ENCODE peak calls at places on chromosomes 13 and 19, in five cellular contexts. Q, B, U, W and D are unnamed samples.

GRCh38 chr19:14073232-14073924 is 792 bp downstream of the MISP3 start:
- DNase-seq in B (peak; percentile 51), U (peak; percentile 88), W (peak; percentile 76), Q (peak; percentile 67), D (no peak)

GRCh38 chr13:68176486-68176885 is 946.4 kb upstream of the PCDH9 start:
- DNase-seq in W (peak; percentile 30), U (no peak), B (no peak), Q (no peak), D (no peak)

GRCh38 chr13:99722419-99722818 is 221.1 kb downstream of the TM9SF2 start:
- DNase-seq in B (no peak), W (no peak), U (no peak), Q (no peak), D (no peak)

GRCh38 chr19:2050349-2050990 is 574 bp downstream of the MKNK2 start:
- DNase-seq in W (no peak), B (no peak), U (no peak), Q (no peak), D (no peak)

GRCh38 chr13:114034481-114034891 is 60.6 kb upstream of the C13orf46 start:
- DNase-seq in B (no peak), Q (no peak), W (no peak), U (no peak), D (no peak)

GRCh38 chr19:18350490-18350889 is 10.1 kb downstream of the PGPEP1 start:
- DNase-seq in B (no peak), U (no peak), Q (no peak), W (no peak), D (no peak)

GRCh38 chr19:51071006-51071405 is 6.1 kb upstream of the KLK13 start:
- DNase-seq in B (peak; percentile 72), W (no peak), U (no peak), Q (no peak), D (no peak)

GRCh38 chr19:13156968-13157882 is 7.0 kb downstream of the IER2 start:
- DNase-seq in W (peak; percentile 36), Q (no peak), U (no peak), B (no peak), D (no peak)

GRCh38 chr19:49637865-49638350 is 2.0 kb downstream of the RRAS start:
- DNase-seq in B (no peak), U (peak; percentile 87), W (peak; percentile 90), Q (no peak), D (peak; percentile 51)

GRCh38 chr13:28438598-28439334 is 56.2 kb downstream of the FLT1 start:
- DNase-seq in W (no peak), U (no peak), Q (no peak), B (no peak), D (no peak)

GRCh38 chr13:23289917-23290357 is 109.2 kb downstream of the SGCG start:
- DNase-seq in W (peak; percentile 11), B (no peak), Q (no peak), U (no peak), D (no peak)

GRCh38 chr19:7187605-7188339 is 106.4 kb downstream of the INSR start:
- DNase-seq in U (no peak), Q (no peak), B (no peak), W (no peak), D (no peak)

GRCh38 chr19:49658139-49658517 is 7.5 kb downstream of the IRF3 start:
- DNase-seq in Q (no peak), U (no peak), W (no peak), B (no peak), D (no peak)

GRCh38 chr19:33429891-33430673 is 56.6 kb downstream of the CEBPG start:
- DNase-seq in B (no peak), U (peak; percentile 24), Q (no peak), W (no peak), D (no peak)

GRCh38 chr13:100156786-100157185 is 67.9 kb downstream of the PCCA start:
- DNase-seq in W (no peak), Q (no peak), B (no peak), U (no peak), D (no peak)

GRCh38 chr19:22503524-22503923 is 81.4 kb upstream of the ZNF98 start:
- DNase-seq in W (no peak), Q (no peak), U (no peak), B (no peak), D (no peak)

GRCh38 chr19:41570639-41571112 is 5.3 kb upstream of the CEACAM21 start:
- DNase-seq in U (peak; percentile 91), B (peak; percentile 74), W (peak; percentile 79), Q (peak; percentile 45), D (peak; percentile 32)

GRCh38 chr13:24614306-24615080 is 65.7 kb upstream of the ATP12A start:
- DNase-seq in Q (no peak), U (no peak), W (no peak), B (no peak), D (no peak)

GRCh38 chr13:47226516-47226915 is 329.7 kb upstream of the HTR2A start:
- DNase-seq in W (no peak), Q (no peak), B (no peak), U (no peak), D (no peak)

GRCh38 chr13:69566104-69566716 is 541.4 kb upstream of the ATXN8OS start:
- DNase-seq in U (no peak), W (no peak), B (no peak), Q (no peak), D (no peak)

GRCh38 chr13:94352057-94352456 is 127.4 kb downstream of the DCT start:
- DNase-seq in U (no peak), B (no peak), Q (no peak), W (no peak), D (no peak)

GRCh38 chr13:106796280-106797047 is 228.5 kb upstream of the ARGLU1 start:
- DNase-seq in W (no peak), U (no peak), B (peak; percentile 30), Q (no peak), D (no peak)

GRCh38 chr19:39941615-39942507 is 7.4 kb upstream of the FCGBP start:
- DNase-seq in W (no peak), B (no peak), U (no peak), Q (no peak), D (no peak)

GRCh38 chr19:49338691-49339363 is 3.6 kb downstream of the CD37 start:
- DNase-seq in U (peak; percentile 93), W (peak; percentile 40), Q (no peak), B (peak; percentile 48), D (no peak)

GRCh38 chr19:55549500-55550320 is 4.4 kb upstream of the SBK3 start:
- DNase-seq in W (peak; percentile 88), B (no peak), Q (no peak), U (no peak), D (peak; percentile 54)

GRCh38 chr19:51690359-51691121 is 2.6 kb upstream of the SPACA6 start:
- DNase-seq in B (no peak), U (peak; percentile 63), Q (no peak), W (peak; percentile 79), D (no peak)

GRCh38 chr19:18726417-18726767 is 42.9 kb downstream of the CRTC1 start:
- DNase-seq in B (no peak), Q (no peak), U (no peak), W (no peak), D (no peak)

GRCh38 chr13:90717451-90717936 is 630.0 kb upstream of the MIR17HG start:
- DNase-seq in U (no peak), Q (no peak), B (no peak), W (no peak), D (peak; percentile 15)

GRCh38 chr19:7177926-7178325 is 108.4 kb downstream of the ZNF557 start:
- DNase-seq in Q (no peak), W (no peak), B (no peak), U (no peak), D (no peak)

GRCh38 chr13:26888632-26889031 is 128.0 kb upstream of the GPR12 start:
- DNase-seq in Q (no peak), B (no peak), U (no peak), W (no peak), D (no peak)

GRCh38 chr13:80339578-80339840 is 1.4 kb downstream of the SPRY2 start:
- DNase-seq in U (no peak), B (no peak), Q (no peak), W (no peak), D (no peak)

GRCh38 chr19:58372311-58373133 is 8.3 kb downstream of the ZNF837 start:
- DNase-seq in W (no peak), B (no peak), U (no peak), Q (no peak), D (no peak)

GRCh38 chr13:23020246-23020843 is 160.4 kb upstream of the SGCG start:
- DNase-seq in Q (peak; percentile 5), W (peak; percentile 11), U (no peak), B (peak; percentile 20), D (peak; percentile 10)

GRCh38 chr19:3363841-3364500 is 2.4 kb upstream of the NFIC start:
- DNase-seq in Q (no peak), U (no peak), B (no peak), W (no peak), D (no peak)

GRCh38 chr19:55647732-55648656 is at the start of gene CCDC106:
- DNase-seq in U (peak; percentile 79), B (no peak), Q (no peak), W (peak; percentile 77), D (no peak)

GRCh38 chr19:38736413-38737280 is 7.6 kb downstream of the CAPN12 start:
- DNase-seq in W (peak; percentile 55), B (peak; percentile 71), U (peak; percentile 84), Q (peak; percentile 49), D (no peak)

GRCh38 chr13:77800219-77800618 is 102.7 kb downstream of the SLAIN1 start:
- DNase-seq in Q (no peak), U (no peak), W (no peak), B (no peak), D (peak; percentile 88)

GRCh38 chr13:71577127-71577526 is 289.9 kb downstream of the DACH1 start:
- DNase-seq in Q (no peak), W (no peak), U (no peak), B (no peak), D (no peak)

GRCh38 chr19:53037101-53038097 is 7.1 kb upstream of the ERVV-2 start:
- DNase-seq in W (peak; percentile 63), Q (no peak), U (peak; percentile 48), B (no peak), D (peak; percentile 3)

GRCh38 chr19:45322311-45322710 is 364 bp downstream of the CKM start:
- DNase-seq in B (no peak), W (no peak), Q (no peak), U (no peak), D (no peak)